ENCODE peak calls at places on chromosomes 2 and 18, in four cellular contexts. U is HEK293T, R is left ventricle myocardium superior, L is GF-D8. X is an unnamed sample.

GRCh38 chr18:48391863-48392262 is 17.3 kb downstream of the ZBTB7C start:
- DNase-seq in U (no peak), R (peak; percentile 56), L (no peak), X (no peak)

GRCh38 chr2:47334356-47335136 is 68.4 kb upstream of the MSH2 start:
- DNase-seq in U (no peak), R (no peak), L (no peak), X (no peak)

GRCh38 chr2:15810451-15811150 is 129.7 kb upstream of the MYCN start:
- DNase-seq in U (no peak), R (no peak), L (no peak), X (no peak)

GRCh38 chr2:37916512-37917082 is 8.5 kb upstream of the RMDN2 start:
- DNase-seq in U (no peak), R (peak; percentile 56), L (no peak), X (no peak)

GRCh38 chr2:71679481-71679880 is 226.1 kb downstream of the DYSF start:
- DNase-seq in U (no peak), R (peak; percentile 4), L (no peak), X (no peak)

GRCh38 chr2:150570712-150571111 is 83.2 kb upstream of the RND3 start:
- DNase-seq in U (no peak), R (no peak), L (no peak), X (no peak)

GRCh38 chr2:80467262-80467811 is 162.8 kb upstream of the LRRTM1 start:
- DNase-seq in U (no peak), R (no peak), L (no peak), X (no peak)

GRCh38 chr2:145108385-145108784 is 588.5 kb upstream of the ZEB2 start:
- DNase-seq in U (no peak), R (no peak), L (no peak), X (no peak)

GRCh38 chr18:37574113-37574512 is 8.5 kb upstream of the CELF4 start:
- DNase-seq in U (no peak), R (no peak), L (no peak), X (no peak)

GRCh38 chr2:167114018-167114417 is 225.7 kb downstream of the XIRP2 start:
- DNase-seq in U (no peak), R (no peak), L (no peak), X (no peak)

GRCh38 chr18:6731197-6731596 is 1.7 kb downstream of the ARHGAP28 start:
- DNase-seq in U (peak; percentile 8), R (no peak), L (no peak), X (no peak)

GRCh38 chr2:241443486-241444223 is 64.7 kb downstream of the STK25 start:
- DNase-seq in U (no peak), R (peak; percentile 44), L (peak; percentile 72), X (peak; percentile 54)

GRCh38 chr18:474416-474815 is 26.1 kb downstream of the COLEC12 start:
- DNase-seq in U (no peak), R (no peak), L (no peak), X (no peak)

GRCh38 chr2:66440692-66441091 is 5.8 kb downstream of the MEIS1 start:
- DNase-seq in U (no peak), R (peak; percentile 55), L (no peak), X (no peak)

GRCh38 chr2:7658486-7658885 is 741.3 kb downstream of the RNF144A start:
- DNase-seq in U (no peak), R (no peak), L (no peak), X (no peak)